ENCODE peak calls at places on chromosomes 11 and 22, in four cellular contexts. N is hepatocyte, F is neural progenitor cell, G is fibroblast of lung. O is an unnamed sample. For H4K20me1, the result is how much of the 10 kb centered on the place peaks cover.

GRCh38 chr11:123973816-123974215 is 3.8 kb downstream of the OR10S1 start:
- DNase-seq in N (no peak), F (no peak), G (peak), O (no peak)

GRCh38 chr11:130601141-130601540 is 152.7 kb downstream of the ADAMTS15 start:
- DNase-seq in N (peak), F (peak), G (peak), O (no peak)

GRCh38 chr11:1054143-1055108 is 17.9 kb upstream of the MUC6 start:
- DNase-seq in N (no peak), F (no peak), G (no peak), O (no peak)

GRCh38 chr11:34468209-34468841 is 29.6 kb downstream of the CAT start:
- DNase-seq in N (peak), F (peak), G (no peak), O (peak)

GRCh38 chr11:64745219-64745522 is 1.2 kb upstream of the RASGRP2 start:
- DNase-seq in N (no peak), F (no peak), G (no peak), O (peak)

GRCh38 chr11:2777396-2777795 is 77.6 kb upstream of the KCNQ1OT1 start:
- DNase-seq in N (peak), F (no peak), G (peak), O (no peak)

GRCh38 chr11:75100314-75100713 is 3.6 kb upstream of the OR2AT4 start:
- DNase-seq in N (no peak), F (no peak), G (peak), O (no peak)

GRCh38 chr22:48782817-48783511 is 1044.7 kb downstream of the BRD1 start:
- DNase-seq in N (no peak), F (peak), G (no peak), O (peak)

GRCh38 chr11:61609970-61610347 is 29.1 kb upstream of the SYT7 start:
- DNase-seq in N (peak), F (peak), G (no peak), O (peak)

GRCh38 chr11:19576903-19577302 is 135.7 kb upstream of the NAV2 start:
- DNase-seq in N (no peak), F (no peak), G (no peak), O (no peak)
- H2AFZ ChIP-seq in N (no peak), F (no peak), G (no peak), O (no peak)

DNA sequence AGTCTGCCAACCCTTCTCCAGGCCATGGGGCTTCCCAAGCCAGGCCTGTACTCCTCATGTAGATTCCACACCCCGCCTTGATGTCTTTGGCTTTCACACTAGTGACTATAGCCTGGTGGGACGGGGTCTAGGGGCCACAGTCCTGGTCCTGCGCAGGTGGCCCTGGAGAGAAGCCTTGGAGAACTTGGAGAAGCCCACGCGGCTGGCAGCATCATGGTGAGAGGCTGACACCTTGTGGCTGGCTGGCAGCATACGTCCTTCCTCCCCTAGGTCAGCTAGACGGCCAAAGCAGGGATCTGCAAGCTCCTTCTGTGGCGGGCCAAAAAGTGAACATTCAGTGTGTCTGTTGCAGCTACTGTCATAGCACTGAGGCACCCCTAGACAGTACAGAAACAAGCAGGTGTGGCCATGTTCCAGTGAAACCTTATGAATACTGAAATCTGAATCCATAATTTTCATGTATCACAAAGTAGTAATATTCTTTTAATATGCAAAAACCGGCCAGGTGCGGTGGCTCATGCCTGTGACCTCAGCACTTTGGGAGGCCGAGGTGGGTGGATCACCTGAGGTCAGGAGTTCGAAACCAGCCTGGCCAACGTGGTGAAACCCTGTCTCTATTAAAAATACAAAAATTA is 42.0 kb downstream of the FAM83F start:
- DNase-seq in N (peak), F (peak), G (peak), O (peak)
- H3K4me2 ChIP-seq in N (no peak), F (no peak), G (no peak), O (no peak)

DNA sequence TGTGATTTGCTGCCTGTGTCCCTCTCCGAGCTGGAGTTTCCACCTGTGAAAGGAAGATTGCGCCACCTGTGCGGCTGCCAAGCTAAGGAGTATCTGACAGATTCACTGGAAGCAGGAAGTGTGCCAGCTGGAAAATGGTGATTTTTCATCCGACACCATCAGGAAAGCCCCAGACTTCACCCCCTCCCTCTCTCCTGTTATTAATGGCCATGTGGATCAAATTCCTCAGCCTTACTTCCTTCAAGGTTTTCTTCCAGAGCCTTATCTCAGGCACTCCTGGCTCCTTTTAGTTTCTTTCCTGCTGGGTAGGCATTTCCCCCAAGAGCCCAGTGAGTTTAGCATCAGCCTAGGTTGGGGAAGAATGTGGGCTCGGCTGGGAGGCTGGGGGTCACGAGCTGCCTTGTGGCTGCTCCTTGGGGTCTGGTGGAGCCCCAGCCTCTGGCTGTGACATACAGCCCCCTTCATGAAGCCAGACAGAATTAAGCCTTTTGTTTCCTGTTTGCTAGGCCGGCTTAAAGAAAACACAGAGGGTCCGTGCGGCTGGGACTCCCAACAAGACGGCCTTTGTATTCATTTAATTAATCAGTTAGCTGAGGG is 37.1 kb downstream of the PKNOX2 start:
- DNase-seq in N (peak), F (peak), G (peak), O (peak)
- H4K20me1 ChIP-seq in N (under half), F (half or more), G (under half), O (under half)

GRCh38 chr11:17477084-17477333 is 364 bp upstream of the ABCC8 start:
- DNase-seq in N (no peak), F (no peak), G (no peak), O (no peak)

GRCh38 chr11:17475666-17476316 is 854 bp downstream of the ABCC8 start:
- DNase-seq in N (no peak), F (peak), G (no peak), O (no peak)

GRCh38 chr11:17478064-17478463 is 1.4 kb upstream of the ABCC8 start:
- DNase-seq in N (no peak), F (peak), G (no peak), O (no peak)

GRCh38 chr11:17476317-17477083 is at the start of gene ABCC8:
- DNase-seq in N (peak), F (peak), G (no peak), O (no peak)

DNA sequence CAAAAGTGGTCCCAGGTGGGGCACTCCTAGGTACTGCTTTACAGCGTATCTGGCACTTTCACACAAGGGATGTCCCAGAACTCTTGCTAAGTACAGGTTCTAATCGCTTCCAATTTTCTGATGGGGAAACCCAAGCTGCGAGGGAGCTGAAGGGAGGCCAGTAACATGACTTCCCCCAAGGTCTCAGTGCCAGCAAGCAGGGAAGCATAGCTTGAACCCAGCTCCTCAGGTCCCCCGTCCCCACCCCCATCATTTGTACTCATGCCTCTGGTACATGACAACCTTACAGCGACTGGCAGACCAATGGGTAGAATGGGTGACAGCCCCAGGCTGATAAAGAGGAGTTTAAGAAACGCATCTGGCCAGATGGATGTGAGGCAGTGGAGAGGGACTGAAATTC is 716 bp upstream of the ABCC8 start:
- DNase-seq in N (no peak), F (no peak), G (no peak), O (no peak)
- H2AFZ ChIP-seq in N (no peak), F (no peak), G (no peak), O (no peak)

DNA sequence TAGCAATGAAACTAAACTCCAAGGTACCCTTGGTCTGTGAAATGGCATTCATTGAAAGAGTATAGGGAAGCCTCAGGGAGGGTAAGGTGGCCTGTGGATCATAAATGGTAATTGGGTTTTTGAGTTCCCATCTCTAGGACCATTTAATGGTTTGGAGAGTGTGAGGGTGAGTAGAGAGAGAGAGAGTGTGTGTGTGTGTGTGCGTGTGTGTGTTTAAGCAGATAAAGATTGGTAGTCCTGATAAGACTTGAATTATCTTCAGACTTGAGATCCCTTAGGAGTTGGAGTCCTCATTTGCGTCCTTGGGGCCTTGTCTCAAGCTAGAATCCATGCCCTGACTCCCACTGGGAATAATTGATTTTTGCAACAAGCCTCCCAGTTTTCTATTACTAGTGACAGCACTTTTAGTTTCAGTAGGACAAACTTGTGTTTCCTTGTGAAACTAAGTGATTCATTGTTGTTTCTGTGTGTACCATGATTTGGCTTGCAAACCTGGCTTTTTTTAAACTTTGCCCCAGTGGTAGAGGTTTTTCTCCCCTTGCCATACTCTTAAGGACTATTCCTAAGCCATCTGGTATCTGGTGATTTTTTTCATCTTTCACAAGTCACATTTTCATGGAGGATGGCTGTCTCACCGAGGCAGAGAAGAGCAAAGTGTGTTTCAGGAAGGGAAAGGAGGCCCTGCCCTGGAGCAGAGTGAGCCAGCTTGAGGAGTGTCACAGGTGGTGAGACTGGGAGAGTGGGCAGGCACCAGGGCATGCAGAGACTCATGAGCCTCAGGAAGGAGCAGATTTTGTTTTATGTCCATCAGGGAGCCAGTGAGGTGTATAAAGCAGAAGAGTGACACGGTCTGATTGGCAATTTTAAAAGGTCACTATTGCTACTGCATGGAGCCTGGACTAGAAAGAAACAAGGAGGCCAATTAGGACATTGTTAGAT is 26.7 kb downstream of the ALKBH3 start:
- DNase-seq in N (no peak), F (no peak), G (no peak), O (peak)
- H3K4me2 ChIP-seq in N (no peak), F (no peak), G (no peak), O (peak)

DNA sequence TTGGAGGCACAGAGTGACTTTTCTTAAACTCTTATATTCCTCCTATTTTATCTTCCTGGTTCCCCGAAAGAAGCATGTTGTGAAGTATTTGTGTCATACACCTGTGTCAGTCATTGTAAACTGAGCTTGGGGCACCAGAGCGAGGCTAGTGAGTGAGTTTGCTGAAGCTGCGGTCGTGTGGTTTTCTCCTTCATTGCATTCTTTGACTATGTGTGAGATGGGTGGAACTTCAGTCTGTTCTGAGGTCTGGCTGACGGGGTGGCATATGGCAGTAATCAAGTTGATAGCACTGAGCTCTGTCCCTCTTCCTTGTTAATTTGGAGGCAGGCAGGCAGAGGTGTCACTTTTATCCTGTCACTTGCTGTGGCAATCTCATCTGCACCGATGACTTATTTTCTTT is 4.2 kb downstream of the VPS26B start:
- DNase-seq in N (no peak), F (no peak), G (peak), O (peak)
- H4K20me1 ChIP-seq in N (under half), F (under half), G (under half), O (under half)

GRCh38 chr11:117300773-117301172 is 9.6 kb downstream of the BACE1-AS start:
- DNase-seq in N (no peak), F (no peak), G (peak), O (no peak)
- H2AFZ ChIP-seq in N (no peak), F (peak), G (no peak), O (no peak)

GRCh38 chr22:41978732-41979131 is 9.5 kb downstream of the SEPTIN3 start:
- DNase-seq in N (no peak), F (no peak), G (no peak), O (no peak)
- H3K4me2 ChIP-seq in N (no peak), F (no peak), G (no peak), O (no peak)

DNA sequence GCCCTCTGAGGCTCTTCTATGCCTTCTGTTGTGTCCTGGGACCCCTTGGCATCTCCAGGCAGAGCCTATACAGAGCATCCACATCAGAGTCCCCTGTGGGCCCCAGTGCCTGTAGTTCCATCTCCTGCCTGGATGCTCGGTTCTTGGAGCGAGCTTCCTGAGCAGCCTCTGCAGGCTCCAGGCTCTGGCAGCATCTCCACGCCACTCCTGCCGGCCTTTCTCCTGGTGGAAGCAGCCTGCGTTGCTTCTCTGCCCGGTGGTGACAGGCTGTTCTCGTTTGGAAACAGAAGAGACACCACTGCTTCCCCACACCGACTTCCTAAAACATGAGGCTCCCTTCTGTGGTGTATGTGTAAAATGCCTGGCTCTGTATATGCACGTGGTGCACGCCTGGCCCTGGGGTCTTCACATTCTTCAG is 52.8 kb downstream of the BCR start:
- DNase-seq in N (no peak), F (no peak), G (peak), O (no peak)
- H4K20me1 ChIP-seq in N (half or more), F (half or more), G (under half), O (under half)